ENCODE peak calls at places on chromosomes 2 and 18, in nine cellular contexts. J is colonic mucosa, M is tibial nerve, G is foreskin fibroblast, T is coronary artery, S is cardiac fibroblast, N is body of pancreas, O is cardiac muscle cell, Q is A549. V is an unnamed sample.

GRCh38 chr2:96108578-96109561 is 7.5 kb downstream of the ADRA2B start:
- DNase-seq in M (no peak), J (no peak), O (peak), Q (no peak), N (no peak), G (peak), S (no peak), T (no peak), V (no peak)

GRCh38 chr2:72983500-72984039 is 66.3 kb downstream of the EMX1 start:
- DNase-seq in T (no peak), J (peak), N (no peak), M (no peak), S (no peak), O (no peak), Q (no peak), G (no peak), V (no peak)

GRCh38 chr2:183227191-183227590 is 102.9 kb downstream of the NUP35 start:
- DNase-seq in S (no peak), G (no peak), M (no peak), J (no peak), T (no peak), O (no peak), Q (no peak), N (no peak), V (no peak)

GRCh38 chr2:100822587-100823248 is 2.8 kb downstream of the NPAS2 start:
- DNase-seq in M (no peak), S (peak), Q (no peak), N (peak), J (no peak), O (peak), T (no peak), G (peak), V (peak)

GRCh38 chr18:80163183-80163582 is 54.1 kb downstream of the ADNP2 start:
- DNase-seq in M (no peak), J (no peak), S (no peak), T (peak), N (no peak), O (no peak), G (no peak), Q (no peak), V (no peak)

GRCh38 chr2:96555146-96555610 is 18.6 kb downstream of the ARID5A start:
- DNase-seq in S (no peak), G (no peak), O (no peak), T (no peak), N (no peak), J (peak), M (no peak), Q (no peak), V (no peak)

GRCh38 chr2:231965118-231965517 is 3.6 kb downstream of the DIS3L2 start:
- DNase-seq in O (peak), G (no peak), T (no peak), N (no peak), Q (no peak), J (no peak), S (no peak), M (no peak), V (no peak)

GRCh38 chr2:101022221-101022620 is 20.1 kb downstream of the RPL31 start:
- DNase-seq in N (no peak), S (no peak), M (no peak), Q (no peak), J (no peak), T (no peak), O (no peak), G (no peak), V (no peak)

GRCh38 chr2:122083256-122084048 is 328.0 kb downstream of the TSN start:
- DNase-seq in O (no peak), J (no peak), G (no peak), T (no peak), S (no peak), Q (no peak), N (no peak), M (no peak), V (no peak)

GRCh38 chr2:98896944-98897343 is 39.1 kb downstream of the CRACDL start:
- DNase-seq in O (no peak), G (no peak), T (no peak), J (no peak), Q (no peak), M (no peak), S (no peak), N (no peak), V (no peak)

GRCh38 chr2:26477126-26477910 is 606 bp downstream of the OTOF start:
- DNase-seq in S (no peak), O (no peak), J (no peak), Q (no peak), N (no peak), G (no peak), T (no peak), M (no peak), V (no peak)

GRCh38 chr2:169302364-169302763 is 60.0 kb downstream of the LRP2 start:
- DNase-seq in O (no peak), T (no peak), N (no peak), Q (no peak), G (no peak), S (no peak), J (no peak), M (no peak), V (no peak)

DNA sequence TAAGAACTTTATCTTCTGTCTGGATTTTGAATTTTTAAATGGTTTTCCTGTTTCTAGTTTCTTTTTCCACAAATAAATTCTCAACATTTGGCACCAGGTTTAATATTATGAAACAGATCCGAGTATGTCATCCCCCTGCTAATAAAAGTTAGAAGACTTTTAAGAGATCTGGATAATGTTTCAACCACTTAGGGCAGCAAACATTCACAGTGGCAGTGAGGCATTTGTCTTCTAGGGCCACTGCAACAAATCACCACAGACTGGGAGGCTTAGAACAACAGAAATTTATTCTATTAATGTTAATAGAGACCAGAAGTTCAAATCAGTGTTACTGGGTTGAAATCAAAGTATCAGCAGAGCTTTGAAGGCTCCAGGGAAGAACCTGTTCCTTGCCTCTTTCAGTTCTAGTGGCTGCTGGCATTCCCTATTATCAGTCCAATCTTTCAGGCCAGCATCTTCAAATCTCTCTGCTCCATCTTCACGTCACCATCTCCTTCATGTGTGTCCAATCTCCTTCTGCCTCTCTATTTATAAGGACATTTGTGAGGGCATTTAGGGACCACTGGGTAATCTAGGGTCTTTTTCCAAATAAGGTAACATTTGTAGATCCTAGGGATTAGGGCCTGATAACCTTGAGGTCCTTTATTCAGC is 23.4 kb downstream of the ACSL3 start:
- DNase-seq in M (no peak), O (no peak), N (no peak), T (no peak), G (peak), S (no peak), Q (no peak), J (no peak), V (peak)
- H3K4me3 ChIP-seq in M (no peak), O (peak), N (no peak), T (no peak), G (no peak), S (no peak), Q (no peak), J (no peak), V (no peak)

GRCh38 chr2:20179755-20180594 is 45.0 kb downstream of the SDC1 start:
- DNase-seq in S (no peak), M (no peak), Q (peak), T (no peak), J (peak), O (no peak), N (peak), G (no peak), V (no peak)
- TF ChIP-seq CTCF in S (no peak), M (no peak), Q (no peak), T (no peak), J (no peak), O (no peak), N (peak), G (no peak), V (no peak)

DNA sequence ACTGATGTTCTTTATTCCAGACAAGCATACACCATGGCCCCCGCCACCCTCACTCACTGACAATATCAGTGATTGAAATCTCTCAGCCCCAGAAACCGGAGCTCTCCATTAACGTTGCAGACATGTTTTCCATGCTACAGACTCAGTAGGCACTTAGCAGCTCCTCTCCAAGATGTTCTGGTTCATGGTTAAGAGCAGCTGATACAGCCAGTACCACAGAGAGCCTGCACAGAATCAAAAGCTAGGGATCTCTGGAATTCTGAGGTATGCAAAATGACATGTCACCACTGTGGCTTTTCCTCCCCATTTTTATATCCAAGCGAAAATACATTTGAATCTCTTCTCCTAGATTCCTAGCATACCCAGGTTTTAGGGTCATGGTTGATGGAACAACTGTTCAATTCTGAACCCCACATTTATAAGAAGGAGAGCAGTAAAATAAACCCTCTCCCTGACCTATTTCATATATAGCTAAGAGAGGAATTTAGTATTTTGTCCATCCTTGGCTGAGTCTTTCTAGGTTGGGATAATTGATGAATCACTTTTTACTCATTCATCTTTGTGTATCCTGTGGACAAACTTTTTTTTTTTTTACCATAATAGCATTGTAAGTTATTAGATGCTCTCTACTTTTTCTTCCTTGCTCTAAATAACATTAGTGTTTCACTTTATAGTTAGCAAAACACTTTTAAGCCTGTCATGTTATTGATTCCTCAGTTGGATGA is 488.4 kb upstream of the PIK3C3 start:
- DNase-seq in T (no peak), O (no peak), S (peak), J (no peak), M (no peak), N (no peak), Q (no peak), G (peak), V (no peak)
- H3K4me3 ChIP-seq in T (no peak), O (no peak), S (no peak), J (no peak), M (no peak), N (no peak), Q (no peak), G (no peak), V (no peak)

DNA sequence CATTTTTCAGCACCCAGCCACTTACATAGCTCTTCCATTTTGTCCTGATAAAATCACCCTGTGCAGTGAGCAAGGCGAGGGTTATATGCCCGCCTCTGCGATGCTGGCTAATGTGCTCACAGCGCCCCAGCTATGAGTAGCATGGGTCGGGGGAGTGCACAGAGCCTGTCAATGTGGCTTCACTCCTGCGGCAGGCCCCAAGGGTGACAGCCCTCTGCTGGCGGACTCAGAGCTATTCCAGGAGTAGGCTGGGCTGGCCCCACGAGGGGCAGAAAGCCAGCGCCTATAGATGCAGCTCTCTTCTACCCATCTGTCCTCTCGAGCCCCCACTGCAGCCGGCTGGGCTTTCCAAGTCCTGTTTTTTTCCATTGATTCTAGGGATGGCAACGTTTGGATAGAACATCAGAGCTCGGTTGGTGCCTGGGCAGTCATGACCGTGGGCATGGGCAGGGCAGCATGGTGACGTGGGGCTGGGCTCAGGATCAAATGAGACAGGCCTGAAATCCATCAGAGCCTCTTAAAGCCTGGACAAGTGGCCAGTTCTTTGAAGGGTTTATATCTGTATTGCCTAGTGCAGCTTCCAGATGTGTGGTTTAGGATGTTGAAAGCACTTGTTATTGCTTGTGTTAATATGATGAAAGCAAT is 134.7 kb downstream of the MCFD2 start:
- DNase-seq in G (peak), M (no peak), J (no peak), T (no peak), O (peak), S (no peak), N (no peak), Q (no peak), V (peak)
- TF ChIP-seq CTCF in G (no peak), M (no peak), J (no peak), T (no peak), O (peak), S (peak), N (no peak), Q (no peak), V (peak)

GRCh38 chr2:118841450-118841827 is 6.0 kb downstream of the EN1 start:
- DNase-seq in T (no peak), M (no peak), S (no peak), N (no peak), G (no peak), J (no peak), O (no peak), Q (no peak), V (no peak)
- H3K4me3 ChIP-seq in T (no peak), M (no peak), S (no peak), N (no peak), G (no peak), J (no peak), O (no peak), Q (no peak), V (no peak)

DNA sequence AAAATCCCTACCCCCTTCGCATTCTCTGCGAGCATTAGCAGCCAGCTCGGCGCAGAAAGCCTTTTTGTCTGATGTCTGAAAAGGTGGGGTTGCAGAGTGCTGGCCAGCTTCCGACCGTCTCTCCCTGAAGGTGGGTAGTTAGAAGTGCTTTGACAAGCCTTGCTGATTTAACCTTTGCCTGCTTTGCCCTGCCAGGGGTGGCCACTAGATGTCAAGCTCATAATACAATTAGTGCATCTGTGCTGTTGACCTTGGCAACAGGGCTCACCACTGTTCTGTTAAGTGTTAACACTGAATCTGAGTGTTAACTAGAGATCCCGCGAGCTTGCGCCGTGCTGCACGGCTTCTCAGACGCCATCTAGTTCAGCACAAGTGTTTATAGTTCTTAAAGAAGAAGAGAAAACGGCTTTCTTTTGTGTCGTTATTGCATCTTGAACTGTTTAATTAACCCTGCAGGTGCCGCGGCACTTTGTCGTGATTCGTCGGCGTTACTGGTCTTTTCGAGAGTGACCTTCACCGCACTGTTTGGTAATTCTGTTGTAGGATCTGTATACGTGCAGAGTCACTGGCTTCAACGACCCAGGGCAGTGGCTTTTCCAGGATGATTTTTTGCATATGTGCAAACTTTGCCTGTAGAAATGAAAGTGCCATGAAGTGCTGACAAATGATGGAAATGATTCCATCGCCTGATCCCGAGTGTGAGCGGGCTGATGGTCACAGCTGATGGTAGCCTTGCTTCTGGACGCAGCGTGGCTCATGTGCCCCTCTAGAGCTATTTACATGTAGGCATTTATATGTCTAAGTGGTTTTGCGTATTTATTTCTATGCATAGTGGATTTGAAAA is 5.5 kb downstream of the SALL3 start:
- DNase-seq in G (peak), S (peak), Q (peak), M (no peak), T (no peak), O (peak), N (no peak), J (no peak), V (peak)
- TF ChIP-seq CTCF in G (no peak), S (no peak), Q (no peak), M (no peak), T (no peak), O (peak), N (peak), J (no peak), V (peak)

DNA sequence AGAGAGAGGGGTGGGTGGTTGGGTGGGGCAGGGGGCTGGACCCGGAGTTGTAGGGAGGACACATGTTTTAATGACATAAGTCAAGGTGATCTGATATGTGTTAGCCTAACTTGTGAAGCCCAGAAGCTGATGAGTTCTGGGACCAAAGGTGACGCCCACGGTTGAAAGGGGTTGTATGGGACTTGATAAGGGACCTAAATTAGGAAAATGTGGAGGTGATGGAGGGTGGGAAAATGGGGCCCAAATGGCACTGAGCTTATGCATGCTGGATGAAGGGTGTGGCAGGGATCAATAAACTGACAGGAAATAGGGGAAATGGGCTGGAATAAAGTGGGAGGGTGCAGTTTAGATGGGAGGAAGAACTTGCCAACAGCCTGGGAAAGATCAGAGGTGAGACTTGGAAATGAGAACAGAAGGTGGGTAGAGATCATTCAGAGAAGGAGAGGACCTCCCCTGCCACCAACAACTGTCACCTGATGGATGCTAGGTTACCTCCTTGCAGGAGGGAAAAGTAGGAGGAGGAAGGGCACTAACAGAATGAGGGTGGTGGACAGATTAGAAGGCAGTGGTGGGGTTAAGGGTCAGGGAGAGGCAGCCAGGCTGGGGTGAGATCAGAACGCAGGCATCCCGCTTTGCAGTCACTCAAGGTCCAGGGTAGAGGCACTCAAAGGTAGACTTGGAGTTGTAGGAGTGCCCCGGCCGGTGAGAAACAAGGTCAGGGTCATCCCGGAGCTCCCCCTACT is 15.3 kb downstream of the WNT10A start:
- DNase-seq in S (no peak), N (no peak), M (no peak), T (no peak), G (no peak), Q (no peak), O (no peak), J (peak), V (no peak)
- H3K4me3 ChIP-seq in S (no peak), N (no peak), M (no peak), T (no peak), G (no peak), Q (no peak), O (no peak), J (no peak), V (no peak)

DNA sequence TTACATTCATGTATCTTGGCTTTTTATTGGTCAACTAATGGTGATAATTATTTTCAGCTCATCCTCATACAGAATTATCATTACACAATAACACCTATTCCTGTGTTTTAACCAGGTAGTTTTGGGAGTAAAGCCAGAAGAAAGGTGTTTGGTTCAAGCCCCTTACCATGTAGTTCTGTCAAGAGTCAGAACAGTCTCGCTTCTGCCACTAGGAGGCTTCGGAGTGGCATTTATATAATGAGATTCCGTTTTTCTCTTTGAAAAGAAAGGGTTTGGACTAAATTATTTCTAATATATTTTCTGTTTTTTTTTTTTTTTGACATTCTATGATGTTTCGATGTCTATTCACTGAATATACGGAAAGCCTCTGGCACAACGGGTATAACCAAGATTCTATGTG is 217.8 kb downstream of the CDH7 start:
- DNase-seq in G (no peak), T (no peak), S (no peak), M (no peak), J (no peak), Q (no peak), N (no peak), O (no peak), V (no peak)
- TF ChIP-seq CTCF in G (no peak), T (no peak), S (peak), M (no peak), J (no peak), Q (no peak), N (no peak), O (no peak), V (no peak)

V was measured in fibroblast of villous mesenchyme.